ENCODE peak calls at places on chromosomes 2 and 18, in six cellular contexts. C is A549, Z is GM12878, U is NB4, D is HepG2, L is K562. J is an unnamed sample.

GRCh38 chr2:3447789-3448317 is 68.4 kb downstream of the TRAPPC12 start:
- DNase-seq in Z (no peak), L (no peak), U (no peak), D (no peak), C (no peak), J (peak; percentile 71)

GRCh38 chr2:23600336-23600735 is 215.4 kb downstream of the KLHL29 start:
- DNase-seq in U (no peak), L (no peak), D (no peak), Z (no peak), C (no peak), J (no peak)

GRCh38 chr2:17171446-17172049 is 346.7 kb downstream of the RAD51AP2 start:
- DNase-seq in L (peak; percentile 53), C (no peak), U (peak; percentile 36), D (peak; percentile 45), Z (no peak), J (no peak)

GRCh38 chr2:239148495-239149200 is 252.2 kb downstream of the HDAC4 start:
- DNase-seq in Z (no peak), U (no peak), C (no peak), L (no peak), D (no peak), J (no peak)

GRCh38 chr18:58045265-58046086 is 1.4 kb downstream of the NEDD4L start:
- DNase-seq in U (peak; percentile 7), D (peak; percentile 41), L (peak; percentile 46), C (no peak), Z (no peak), J (peak; percentile 42)

GRCh38 chr2:238114851-238115660 is 14.9 kb downstream of the ESPNL start:
- DNase-seq in L (no peak), C (no peak), D (no peak), Z (no peak), U (no peak), J (no peak)

GRCh38 chr2:10813085-10813748 is 632 bp upstream of the PDIA6 start:
- DNase-seq in L (no peak), D (no peak), Z (no peak), C (no peak), U (no peak), J (no peak)

GRCh38 chr2:156466739-156467405 is 30.7 kb downstream of the GPD2 start:
- DNase-seq in L (no peak), D (no peak), Z (no peak), U (no peak), C (no peak), J (peak; percentile 60)

GRCh38 chr2:71691747-71692455 is 238.5 kb downstream of the DYSF start:
- DNase-seq in L (no peak), Z (no peak), D (no peak), U (no peak), C (no peak), J (no peak)

GRCh38 chr2:200865736-200865995 is 1.2 kb upstream of the CLK1 start:
- DNase-seq in D (peak; percentile 49), Z (no peak), U (no peak), C (no peak), L (no peak), J (no peak)

GRCh38 chr2:95007061-95007609 is 18.4 kb upstream of the MAL start:
- DNase-seq in L (no peak), Z (no peak), D (no peak), C (no peak), U (no peak), J (no peak)

GRCh38 chr2:191714925-191715324 is 37.0 kb downstream of the NABP1 start:
- DNase-seq in D (no peak), U (no peak), Z (no peak), C (no peak), L (no peak), J (no peak)

GRCh38 chr2:121044412-121044811 is 240.6 kb downstream of the TFCP2L1 start:
- DNase-seq in L (peak; percentile 9), C (no peak), U (peak; percentile 16), D (no peak), Z (no peak), J (no peak)

GRCh38 chr18:48787523-48788151 is 163.1 kb downstream of the SMAD7 start:
- DNase-seq in Z (no peak), U (no peak), L (no peak), D (no peak), C (no peak), J (no peak)

GRCh38 chr2:71675296-71675695 is 221.9 kb downstream of the DYSF start:
- DNase-seq in C (no peak), U (no peak), D (no peak), Z (no peak), L (no peak), J (no peak)

GRCh38 chr2:15298769-15299168 is 262.4 kb downstream of the NBAS start:
- DNase-seq in L (no peak), U (no peak), Z (no peak), D (no peak), C (no peak), J (no peak)

GRCh38 chr2:219161097-219161496 is 482 bp upstream of the NHEJ1 start:
- DNase-seq in D (peak; percentile 24), U (no peak), L (no peak), Z (no peak), C (no peak), J (no peak)

GRCh38 chr2:219158586-219158985 is 2.0 kb downstream of the NHEJ1 start:
- DNase-seq in Z (no peak), U (no peak), D (no peak), L (no peak), C (no peak), J (no peak)

GRCh38 chr2:219158025-219158424 is 2.6 kb downstream of the NHEJ1 start:
- DNase-seq in L (no peak), C (no peak), U (no peak), D (no peak), Z (no peak), J (no peak)

GRCh38 chr2:219159771-219160185 is 837 bp downstream of the NHEJ1 start:
- DNase-seq in U (no peak), D (no peak), Z (no peak), C (no peak), L (no peak), J (no peak)

DNA sequence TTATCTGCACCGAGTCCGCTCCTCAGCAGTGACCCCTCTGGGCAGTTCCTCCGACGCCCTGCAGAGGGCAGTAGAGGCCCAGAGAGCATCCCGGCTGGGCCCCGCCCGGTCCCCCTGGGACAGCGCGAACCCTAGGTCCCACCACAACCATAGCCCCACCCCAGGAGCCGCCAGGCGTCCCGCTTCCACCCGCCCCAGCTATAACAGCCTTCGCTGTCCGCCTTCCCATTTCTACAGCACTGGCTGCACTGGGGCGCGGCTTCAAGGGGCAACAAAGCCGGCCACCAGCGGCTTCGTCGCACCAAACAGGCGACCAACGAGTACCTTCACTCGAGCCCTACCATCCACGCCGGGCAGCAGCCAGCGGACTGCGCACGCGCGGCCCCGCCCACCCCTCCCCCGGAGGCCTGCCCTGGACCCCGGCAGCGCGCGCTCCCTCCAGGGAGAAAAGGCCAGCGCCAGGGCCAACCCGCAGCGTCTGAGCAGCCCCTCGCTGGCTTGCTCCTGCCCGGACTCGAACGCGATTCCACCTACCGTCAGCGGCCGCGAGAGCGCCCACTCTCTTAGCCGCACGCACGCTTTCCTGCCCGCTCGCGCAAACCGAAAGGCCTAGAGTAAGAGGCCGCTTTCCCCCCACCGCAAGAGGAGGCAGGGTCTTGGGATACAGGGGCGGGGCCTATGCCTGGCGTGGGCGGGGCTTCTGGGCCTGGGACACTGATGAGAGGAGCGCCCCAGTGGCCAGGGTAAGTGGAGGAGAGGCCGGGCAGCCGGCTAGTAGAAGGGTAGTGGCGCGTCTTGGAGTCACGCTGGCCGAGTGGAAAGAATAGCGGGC is at the start of gene NHEJ1:
- DNase-seq in L (peak; percentile 92), Z (peak; percentile 65), C (peak; percentile 94), D (peak; percentile 90), U (peak; percentile 94), J (peak; percentile 96)
- TF ChIP-seq POLR2A in L (peak; percentile 85), Z (peak; percentile 87), C (peak; percentile 80), D (peak; percentile 93), U (peak; percentile 56), J (peak; percentile 76)

DNA sequence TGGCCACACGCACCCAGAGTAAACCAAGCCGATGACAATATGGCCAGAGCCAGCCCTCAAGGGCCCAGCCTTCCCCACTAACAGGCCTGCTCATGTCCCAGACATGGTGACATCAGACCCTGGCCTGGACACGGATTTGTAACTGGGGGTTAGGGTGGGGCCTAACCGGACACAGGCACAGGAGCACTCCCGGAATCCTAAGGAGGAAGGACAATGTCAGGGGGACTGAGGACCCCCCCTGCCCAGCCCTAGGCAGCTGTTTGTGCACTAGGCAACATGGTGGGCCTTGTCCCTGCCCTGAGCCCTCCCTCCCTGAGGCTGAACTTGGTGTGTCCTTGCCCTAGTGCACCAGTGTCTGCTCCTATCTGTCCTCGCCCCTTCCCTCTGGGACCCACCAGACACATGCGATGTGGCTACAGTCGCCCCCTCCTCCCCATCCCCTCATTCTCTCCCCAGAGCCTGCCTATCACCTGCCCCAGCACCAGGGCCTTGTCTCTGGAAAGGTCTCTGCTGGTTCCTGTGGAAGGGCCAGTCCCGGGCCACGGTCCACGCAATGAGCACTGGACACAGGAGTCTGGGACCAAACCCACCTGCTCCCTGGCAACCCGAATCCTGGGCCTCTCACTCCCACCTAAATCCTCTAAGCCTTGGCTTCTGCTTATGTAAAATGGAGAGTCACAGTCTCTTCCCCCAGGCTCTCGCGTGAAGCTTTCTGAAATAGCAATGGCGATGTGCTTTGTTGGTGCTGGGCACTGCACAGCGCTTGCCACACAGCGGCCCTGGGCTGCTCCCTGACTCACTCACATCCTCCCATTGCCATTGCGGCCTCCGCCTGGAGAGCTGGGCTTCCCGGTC is 76.5 kb upstream of the RAB6C start:
- DNase-seq in Z (no peak), D (no peak), U (no peak), C (no peak), L (no peak), J (no peak)
- TF ChIP-seq MYC in Z (no peak), D (no peak), U (no peak), C (no peak), L (no peak), J (no peak)

DNA sequence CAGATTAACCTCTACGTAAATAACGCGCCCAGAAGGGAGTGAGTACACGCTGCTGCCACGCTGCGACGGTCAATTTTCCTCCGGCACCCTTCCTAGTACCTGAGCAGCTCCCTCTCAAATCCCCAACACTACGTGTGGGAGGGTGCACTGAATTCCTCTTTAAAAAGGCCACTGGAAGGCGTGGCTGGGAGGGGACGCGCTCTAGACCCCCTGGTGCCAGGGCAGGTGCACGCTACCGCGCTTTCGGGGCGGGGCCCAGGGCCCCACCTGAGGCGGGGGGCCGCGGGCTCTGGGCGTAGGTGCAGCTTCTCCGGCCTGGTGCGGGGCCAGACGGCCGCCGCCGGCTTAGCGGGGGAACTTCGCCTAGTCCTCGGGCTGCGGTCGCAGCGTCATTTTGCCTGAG is 668 bp upstream of the ANKRD12 start:
- DNase-seq in Z (no peak), C (peak; percentile 6), U (peak; percentile 67), L (peak; percentile 75), D (peak; percentile 28), J (peak; percentile 44)
- TF ChIP-seq POLR2A in Z (peak; percentile 41), C (no peak), U (no peak), L (peak; percentile 59), D (peak; percentile 46), J (no peak)

GRCh38 chr2:28691774-28692281 is 59.8 kb upstream of the PPP1CB start:
- DNase-seq in D (peak; percentile 92), U (no peak), C (no peak), Z (no peak), L (no peak), J (peak; percentile 86)

GRCh38 chr2:28687640-28688039 is 64.0 kb upstream of the PPP1CB start:
- DNase-seq in Z (no peak), L (peak; percentile 26), D (no peak), C (no peak), U (no peak), J (no peak)

GRCh38 chr2:28687181-28687580 is 64.4 kb upstream of the PPP1CB start:
- DNase-seq in Z (no peak), U (no peak), L (no peak), D (no peak), C (no peak), J (no peak)

GRCh38 chr2:28688784-28689183 is 62.8 kb upstream of the PPP1CB start:
- DNase-seq in U (no peak), Z (no peak), C (no peak), L (peak; percentile 31), D (no peak), J (no peak)

GRCh38 chr2:28689764-28690163 is 61.9 kb upstream of the PPP1CB start:
- DNase-seq in Z (no peak), U (no peak), L (no peak), D (no peak), C (no peak), J (no peak)
- TF ChIP-seq MYC in Z (no peak), U (no peak), L (no peak), D (no peak), C (no peak), J (no peak)

J was measured in endothelial cell of umbilical vein.